ENCODE peak calls at places on chromosomes 12 and 14, in five cellular contexts. I, D, E, M and A are unnamed samples.

GRCh38 chr14:88683119-88683518 is 109.6 kb downstream of the EML5 start:
- DNase-seq in I (no peak), D (no peak), E (no peak), M (no peak), A (no peak)

GRCh38 chr14:22506778-22507351 is 82.2 kb downstream of the DAD1 start:
- DNase-seq in I (no peak), D (no peak), E (no peak), M (no peak), A (no peak)

GRCh38 chr14:77031680-77032482 is 3.4 kb upstream of the IRF2BPL start:
- DNase-seq in I (peak), D (no peak), E (peak), M (no peak), A (no peak)

GRCh38 chr12:97939141-97939540 is 476.5 kb downstream of the RMST start:
- DNase-seq in I (no peak), D (no peak), E (no peak), M (no peak), A (no peak)

GRCh38 chr12:39533951-39534350 is 85.7 kb downstream of the ABCD2 start:
- DNase-seq in I (no peak), D (no peak), E (no peak), M (no peak), A (no peak)

GRCh38 chr12:104529130-104529874 is 72.6 kb downstream of the CHST11 start:
- DNase-seq in I (no peak), D (no peak), E (no peak), M (no peak), A (no peak)

GRCh38 chr12:105561981-105562726 is 231.7 kb downstream of the C12orf75 start:
- DNase-seq in I (peak), D (no peak), E (peak), M (no peak), A (no peak)

GRCh38 chr12:43692064-43692463 is 66.5 kb downstream of the PUS7L start:
- DNase-seq in I (no peak), D (no peak), E (peak), M (no peak), A (no peak)

GRCh38 chr12:99670635-99671034 is 23.1 kb downstream of the GARIN6 start:
- DNase-seq in I (no peak), D (no peak), E (peak), M (no peak), A (no peak)

GRCh38 chr12:123163227-123163626 is 12.3 kb upstream of the PITPNM2 start:
- DNase-seq in I (no peak), D (no peak), E (no peak), M (no peak), A (no peak)

GRCh38 chr12:81992461-81992860 is 233.3 kb upstream of the PPFIA2 start:
- DNase-seq in I (peak), D (no peak), E (no peak), M (no peak), A (no peak)

GRCh38 chr12:3537916-3538690 is 47.1 kb downstream of the PRMT8 start:
- DNase-seq in I (no peak), D (no peak), E (no peak), M (no peak), A (no peak)

GRCh38 chr12:3536096-3536875 is 45.3 kb downstream of the PRMT8 start:
- DNase-seq in I (no peak), D (no peak), E (no peak), M (no peak), A (no peak)

GRCh38 chr12:3540387-3541320 is 49.7 kb downstream of the PRMT8 start:
- DNase-seq in I (no peak), D (no peak), E (no peak), M (no peak), A (no peak)

GRCh38 chr12:3535431-3535841 is 44.4 kb downstream of the PRMT8 start:
- DNase-seq in I (no peak), D (no peak), E (no peak), M (no peak), A (no peak)

GRCh38 chr12:3538691-3539030 is 47.7 kb downstream of the PRMT8 start:
- DNase-seq in I (no peak), D (no peak), E (no peak), M (no peak), A (no peak)
- TF ChIP-seq CTCF in I (no peak), D (no peak), E (no peak), M (no peak), A (no peak)

GRCh38 chr12:62335801-62336200 is 75.6 kb downstream of the USP15 start:
- DNase-seq in I (no peak), D (no peak), E (no peak), M (no peak), A (no peak)
- TF ChIP-seq CTCF in I (no peak), D (no peak), E (no peak), M (no peak), A (no peak)

DNA sequence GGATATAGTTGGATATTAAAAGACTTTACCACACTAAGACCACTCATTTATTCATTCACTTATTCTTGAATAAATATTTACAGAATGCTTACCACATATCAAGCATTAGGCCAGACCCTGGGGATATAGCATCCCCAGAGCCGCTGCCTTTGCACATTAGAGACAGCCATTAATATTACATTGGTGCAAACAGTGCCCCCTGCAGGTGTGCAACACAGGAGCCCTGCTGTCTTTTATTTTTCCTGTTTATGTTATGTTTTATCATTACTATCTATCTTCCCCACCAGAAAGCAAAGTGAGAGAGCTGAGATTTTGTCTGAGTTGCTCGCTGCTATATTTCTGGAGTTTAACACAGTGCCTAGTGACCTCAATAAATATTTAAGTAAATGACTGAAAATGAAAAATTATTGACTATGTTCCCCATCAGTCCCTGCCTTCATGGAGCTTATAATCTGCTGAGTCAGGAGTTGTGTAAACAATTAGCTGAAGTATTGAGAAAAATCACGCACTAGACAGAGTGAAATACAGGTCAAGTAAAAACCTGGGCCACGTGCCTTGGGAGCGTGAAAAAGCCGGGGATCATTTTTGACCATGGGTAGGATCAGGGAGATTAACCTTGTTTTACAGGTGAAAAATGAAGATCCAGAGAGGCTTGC is 301.6 kb downstream of the PCNX1 start:
- DNase-seq in I (no peak), D (no peak), E (no peak), M (no peak), A (no peak)
- TF ChIP-seq CTCF in I (no peak), D (no peak), E (peak), M (no peak), A (no peak)

GRCh38 chr12:6735448-6736191 is 11.8 kb downstream of the COPS7A start:
- DNase-seq in I (peak), D (peak), E (peak), M (peak), A (peak)
- TF ChIP-seq CTCF in I (peak), D (peak), E (peak), M (peak), A (no peak)

GRCh38 chr14:93984987-93985410 is 8.6 kb upstream of the ASB2 start:
- DNase-seq in I (peak), D (no peak), E (peak), M (no peak), A (no peak)
- TF ChIP-seq CTCF in I (peak), D (no peak), E (peak), M (peak), A (no peak)

DNA sequence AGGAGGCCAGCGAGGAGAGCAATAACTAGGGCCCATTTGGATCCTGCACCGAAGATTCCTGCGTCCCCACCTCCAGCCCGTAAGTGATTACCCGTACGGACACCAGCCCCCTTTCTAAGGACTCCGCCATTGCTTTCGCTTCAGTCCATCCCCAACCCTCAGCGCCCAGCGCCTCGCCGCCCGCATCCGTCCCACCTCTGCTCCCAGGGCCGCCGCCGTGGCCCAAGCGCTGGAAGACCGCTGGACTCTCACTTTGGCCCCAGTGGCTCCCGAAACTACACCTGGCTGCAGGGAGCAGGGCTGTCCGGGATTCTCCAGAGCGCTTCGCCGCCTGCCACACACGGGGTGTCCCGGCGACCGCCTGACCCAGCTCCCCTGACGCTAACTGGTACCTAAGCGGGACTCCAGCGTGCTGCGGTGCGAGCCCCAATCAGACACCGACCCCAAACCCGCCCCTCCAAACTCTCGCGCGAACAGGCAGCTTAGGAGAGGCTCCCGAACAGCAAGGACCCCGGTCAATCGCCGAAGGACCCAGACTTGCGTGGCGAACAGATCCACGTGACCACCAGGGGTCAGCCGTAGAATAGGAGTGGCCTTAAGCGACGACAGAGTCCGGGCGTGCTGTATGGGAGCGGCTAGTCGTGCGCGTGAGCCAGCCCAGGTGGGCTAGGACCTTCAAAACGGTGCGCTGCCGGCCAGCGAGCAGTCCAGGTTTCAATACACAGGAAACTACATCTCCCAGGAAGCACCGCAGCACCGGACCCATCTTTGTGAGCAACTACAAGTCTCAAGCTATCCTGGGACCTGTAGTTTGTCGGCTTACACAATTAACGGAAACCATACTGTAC is at the start of gene CNPY2:
- DNase-seq in I (peak), D (peak), E (peak), M (peak), A (peak)
- TF ChIP-seq CTCF in I (no peak), D (no peak), E (no peak), M (peak), A (no peak)

GRCh38 chr14:75283162-75283883 is 4.7 kb downstream of the FOS start:
- DNase-seq in I (peak), D (no peak), E (peak), M (no peak), A (peak)
- TF ChIP-seq CTCF in I (peak), D (no peak), E (peak), M (no peak), A (no peak)

DNA sequence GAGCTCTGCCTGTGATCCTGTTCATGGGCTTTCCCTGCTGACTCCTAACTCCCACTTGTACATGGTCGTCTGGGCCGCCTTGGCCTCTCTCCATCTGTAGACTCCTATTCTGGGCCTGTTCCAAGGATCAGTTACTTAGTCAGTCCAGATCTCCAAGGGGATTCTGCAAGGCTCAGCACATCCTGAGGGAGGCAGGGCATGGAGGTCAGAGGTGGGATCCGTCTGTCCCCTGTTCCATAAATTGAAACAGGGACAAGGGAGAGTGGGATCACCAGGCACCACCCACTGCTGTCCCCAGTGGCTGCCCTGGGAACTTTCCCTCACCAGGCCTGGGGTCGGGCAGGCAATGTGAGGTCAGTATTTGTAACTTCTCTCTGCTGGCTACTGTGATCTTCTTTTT is 43.5 kb downstream of the KCTD10 start:
- DNase-seq in I (no peak), D (no peak), E (no peak), M (no peak), A (no peak)
- TF ChIP-seq CTCF in I (peak), D (no peak), E (peak), M (peak), A (no peak)